ENCODE peak calls at places on chromosome 10, in four cellular contexts. P is fibroblast of lung, R is psoas muscle, X is lung. Y is an unnamed sample.

GRCh38 chr10:86364551-86365345 is 1.8 kb downstream of the GRID1 start:
- DNase-seq in P (no peak), R (peak), X (no peak), Y (no peak)

GRCh38 chr10:4121531-4122380 is 336.7 kb upstream of the KLF6 start:
- DNase-seq in P (no peak), R (no peak), X (no peak), Y (no peak)

GRCh38 chr10:61091531-61091930 is 147.5 kb upstream of the RHOBTB1 start:
- DNase-seq in P (no peak), R (no peak), X (no peak), Y (no peak)

GRCh38 chr10:110681023-110681681 is 37.0 kb downstream of the RBM20 start:
- DNase-seq in P (peak), R (no peak), X (peak), Y (no peak)

GRCh38 chr10:112379635-112380296 is 5.8 kb downstream of the ACSL5 start:
- DNase-seq in P (no peak), R (no peak), X (no peak), Y (no peak)

GRCh38 chr10:122181901-122182799 is 88.9 kb upstream of the BTBD16 start:
- DNase-seq in P (peak), R (no peak), X (no peak), Y (no peak)

GRCh38 chr10:123150986-123151738 is 3.0 kb upstream of the BUB3 start:
- DNase-seq in P (peak), R (peak), X (no peak), Y (no peak)

GRCh38 chr10:87720665-87721064 is 61.0 kb downstream of the PAPSS2 start:
- DNase-seq in P (no peak), R (no peak), X (no peak), Y (no peak)

GRCh38 chr10:24806262-24806661 is 82.6 kb upstream of the ARHGAP21 start:
- DNase-seq in P (no peak), R (no peak), X (no peak), Y (no peak)

GRCh38 chr10:4533626-4534025 is 292.4 kb upstream of the AKR1E2 start:
- DNase-seq in P (peak), R (no peak), X (no peak), Y (no peak)

GRCh38 chr10:83542774-83543291 is 596.5 kb upstream of the GHITM start:
- DNase-seq in P (no peak), R (no peak), X (no peak), Y (no peak)

GRCh38 chr10:3034611-3035010 is 32.7 kb upstream of the PFKP start:
- DNase-seq in P (no peak), R (no peak), X (no peak), Y (no peak)

GRCh38 chr10:115657161-115657850 is 564.1 kb downstream of the ATRNL1 start:
- DNase-seq in P (peak), R (no peak), X (no peak), Y (no peak)

GRCh38 chr10:132554991-132555647 is 17.5 kb downstream of the INPP5A start:
- DNase-seq in P (no peak), R (peak), X (no peak), Y (no peak)

GRCh38 chr10:63268139-63268797 is 135.1 kb downstream of the NRBF2 start:
- DNase-seq in P (no peak), R (no peak), X (no peak), Y (no peak)

GRCh38 chr10:75624632-75625031 is 193.2 kb downstream of the LRMDA start:
- DNase-seq in P (no peak), R (no peak), X (no peak), Y (no peak)

GRCh38 chr10:114045071-114045737 is 1.5 kb downstream of the ADRB1 start:
- DNase-seq in P (no peak), R (peak), X (no peak), Y (no peak)

GRCh38 chr10:103851261-103851660 is 4.1 kb downstream of the SH3PXD2A start:
- DNase-seq in P (no peak), R (no peak), X (no peak), Y (no peak)

GRCh38 chr10:15027741-15028140 is 16.0 kb upstream of the OLAH start:
- DNase-seq in P (no peak), R (no peak), X (no peak), Y (no peak)

GRCh38 chr10:62681211-62681940 is 123.1 kb upstream of the ADO start:
- DNase-seq in P (no peak), R (no peak), X (no peak), Y (no peak)

GRCh38 chr10:1061930-1062769 is 6.0 kb downstream of the WDR37 start:
- DNase-seq in P (no peak), R (no peak), X (no peak), Y (no peak)

GRCh38 chr10:65805993-65806392 is 1119.8 kb upstream of the LRRTM3 start:
- DNase-seq in P (no peak), R (no peak), X (no peak), Y (no peak)

GRCh38 chr10:44946201-44946600 is 13.4 kb upstream of the RASSF4 start:
- DNase-seq in P (no peak), R (no peak), X (no peak), Y (peak)

GRCh38 chr10:99558708-99559107 is 26.0 kb downstream of the NKX2-3 start:
- DNase-seq in P (no peak), R (no peak), X (no peak), Y (no peak)

GRCh38 chr10:120823251-120823650 is 27.9 kb upstream of the WDR11 start:
- DNase-seq in P (no peak), R (no peak), X (no peak), Y (no peak)

GRCh38 chr10:116490028-116490662 is 55.6 kb upstream of the PNLIP start:
- DNase-seq in P (peak), R (no peak), X (no peak), Y (no peak)

GRCh38 chr10:61021926-61022325 is 77.9 kb upstream of the RHOBTB1 start:
- DNase-seq in P (no peak), R (no peak), X (no peak), Y (no peak)

GRCh38 chr10:98323221-98324164 is 55.5 kb upstream of the LOXL4 start:
- DNase-seq in P (peak), R (peak), X (peak), Y (peak)

GRCh38 chr10:20897146-20897834 is at the start of gene NEBL:
- DNase-seq in P (no peak), R (no peak), X (no peak), Y (no peak)

GRCh38 chr10:69845574-69846251 is 44.0 kb downstream of the COL13A1 start:
- DNase-seq in P (no peak), R (peak), X (no peak), Y (no peak)

GRCh38 chr10:11702264-11702663 is 39.9 kb upstream of the ECHDC3 start:
- DNase-seq in P (no peak), R (no peak), X (no peak), Y (no peak)

GRCh38 chr10:69222157-69223027 is 2.3 kb downstream of the HKDC1 start:
- DNase-seq in P (peak), R (no peak), X (no peak), Y (no peak)

GRCh38 chr10:73647211-73647874 is 6.1 kb upstream of the MYOZ1 start:
- DNase-seq in P (peak), R (peak), X (peak), Y (peak)

GRCh38 chr10:31645786-31646185 is 282.8 kb downstream of the ARHGAP12 start:
- DNase-seq in P (no peak), R (no peak), X (no peak), Y (no peak)

GRCh38 chr10:124560377-124560776 is 98.8 kb downstream of the LHPP start:
- DNase-seq in P (peak), R (peak), X (no peak), Y (peak)

GRCh38 chr10:61284222-61284890 is 168.8 kb downstream of the TMEM26 start:
- DNase-seq in P (peak), R (no peak), X (no peak), Y (no peak)

GRCh38 chr10:92790449-92790848 is 57.9 kb upstream of the EXOC6 start:
- DNase-seq in P (no peak), R (no peak), X (no peak), Y (no peak)

GRCh38 chr10:94194256-94194655 is 168.5 kb downstream of the NOC3L start:
- DNase-seq in P (peak), R (no peak), X (no peak), Y (no peak)

GRCh38 chr10:133061296-133062038 is 26.3 kb upstream of the ADGRA1 start:
- DNase-seq in P (no peak), R (no peak), X (no peak), Y (no peak)

GRCh38 chr10:29620112-29620690 is 14.6 kb downstream of the SVIL start:
- DNase-seq in P (no peak), R (no peak), X (no peak), Y (no peak)
- H3K27ac ChIP-seq in P (no peak), R (peak), X (peak), Y (peak)

DNA sequence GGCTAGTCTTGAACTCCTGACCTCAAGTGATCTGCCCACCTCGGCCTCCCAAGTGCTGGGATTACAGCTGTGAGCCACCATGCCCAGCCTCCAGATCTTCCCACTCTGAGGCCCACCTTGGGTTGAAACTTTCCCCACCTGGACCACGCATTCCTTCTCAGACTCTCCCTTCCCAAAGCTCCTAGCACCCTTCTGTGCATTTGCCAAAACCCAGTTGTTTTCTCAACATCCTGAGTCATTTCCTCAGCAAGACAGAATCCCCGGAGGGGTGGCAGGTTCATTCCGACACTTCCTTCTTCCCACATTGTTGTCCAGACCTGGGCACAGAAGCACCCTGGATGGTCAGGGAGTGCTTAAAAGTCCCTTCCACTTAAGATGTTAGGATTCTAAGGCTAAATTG is 28.9 kb downstream of the BAG3 start:
- DNase-seq in P (peak), R (peak), X (no peak), Y (no peak)
- H3K4me3 ChIP-seq in P (no peak), R (no peak), X (no peak), Y (no peak)

GRCh38 chr10:95289921-95290421 is 832 bp downstream of the PDLIM1 start:
- DNase-seq in P (no peak), R (no peak), X (no peak), Y (no peak)

GRCh38 chr10:95286707-95287106 is 4.1 kb downstream of the PDLIM1 start:
- DNase-seq in P (no peak), R (no peak), X (no peak), Y (no peak)

GRCh38 chr10:95287281-95287680 is 3.5 kb downstream of the PDLIM1 start:
- DNase-seq in P (no peak), R (no peak), X (no peak), Y (no peak)

GRCh38 chr10:95289003-95289920 is 1.5 kb downstream of the PDLIM1 start:
- DNase-seq in P (no peak), R (peak), X (no peak), Y (no peak)

GRCh38 chr10:95288273-95288672 is 2.5 kb downstream of the PDLIM1 start:
- DNase-seq in P (no peak), R (no peak), X (no peak), Y (no peak)
- TF ChIP-seq CTCF in P (no peak), R (no peak), X (no peak), Y (no peak)

GRCh38 chr10:43444313-43444712 is 7.4 kb downstream of the ZNF487 start:
- DNase-seq in P (no peak), R (no peak), X (no peak), Y (no peak)
- H3K27ac ChIP-seq in P (no peak), R (no peak), X (no peak), Y (no peak)

GRCh38 chr10:32948451-32948850 is 9.6 kb downstream of the ITGB1 start:
- DNase-seq in P (no peak), R (no peak), X (no peak), Y (no peak)
- H3K4me3 ChIP-seq in P (no peak), R (no peak), X (no peak), Y (no peak)

GRCh38 chr10:26699631-26700030 is 2.1 kb downstream of the PDSS1 start:
- DNase-seq in P (no peak), R (no peak), X (no peak), Y (no peak)
- TF ChIP-seq CTCF in P (no peak), R (no peak), X (no peak), Y (no peak)

GRCh38 chr10:53770903-53771302 is 998.3 kb upstream of the MBL2 start:
- DNase-seq in P (no peak), R (no peak), X (no peak), Y (no peak)
- H3K27ac ChIP-seq in P (no peak), R (no peak), X (no peak), Y (no peak)

GRCh38 chr10:90018819-90019218 is 317.4 kb downstream of the KIF20B start:
- DNase-seq in P (no peak), R (no peak), X (no peak), Y (no peak)
- H3K4me3 ChIP-seq in P (no peak), R (no peak), X (no peak), Y (no peak)

GRCh38 chr10:7832060-7832459 is 13.8 kb downstream of the TAF3 start:
- DNase-seq in P (no peak), R (no peak), X (no peak), Y (no peak)

GRCh38 chr10:7829289-7829834 is 11.1 kb downstream of the TAF3 start:
- DNase-seq in P (no peak), R (no peak), X (no peak), Y (no peak)

GRCh38 chr10:7824251-7824650 is 5.9 kb downstream of the TAF3 start:
- DNase-seq in P (no peak), R (no peak), X (no peak), Y (no peak)

GRCh38 chr10:7826971-7827370 is 8.7 kb downstream of the TAF3 start:
- DNase-seq in P (peak), R (no peak), X (no peak), Y (no peak)
- TF ChIP-seq CTCF in P (no peak), R (no peak), X (no peak), Y (no peak)

Y was measured in right atrium auricular region.